ENCODE peak calls at places on chromosomes 3 and 15, in eight cellular contexts. Y is HL-60; Z is central memory CD4-positive, alpha-beta T cell; R is SJSA1; B is T-helper 2 cell; N is ovary; G is NCI-H146; M is uterus. V is an unnamed sample.

GRCh38 chr3:18194431-18194830 is 230.7 kb downstream of the SATB1 start:
- DNase-seq in Z (no peak), M (no peak), G (no peak), R (no peak), N (no peak), B (no peak), Y (peak), V (no peak)

GRCh38 chr15:89122532-89123525 is 34.6 kb downstream of the ABHD2 start:
- DNase-seq in Y (no peak), Z (no peak), B (no peak), R (no peak), N (no peak), M (no peak), G (peak), V (no peak)

GRCh38 chr15:46312133-46312740 is 677.4 kb downstream of the SQOR start:
- DNase-seq in N (peak), Z (peak), G (peak), M (peak), R (peak), B (peak), Y (peak), V (peak)

GRCh38 chr3:32155117-32155516 is 48.7 kb downstream of the GPD1L start:
- DNase-seq in N (no peak), G (no peak), Z (no peak), B (no peak), Y (no peak), R (no peak), M (no peak), V (no peak)

GRCh38 chr3:182414586-182414985 is 378.7 kb upstream of the ATP11B start:
- DNase-seq in G (no peak), M (no peak), R (no peak), Z (no peak), N (no peak), B (no peak), Y (no peak), V (no peak)

GRCh38 chr15:95957854-95958253 is 372.6 kb upstream of the NR2F2 start:
- DNase-seq in R (no peak), Z (no peak), Y (no peak), G (no peak), B (no peak), M (peak), N (no peak), V (no peak)

GRCh38 chr3:15768421-15769255 is 29.1 kb downstream of the ANKRD28 start:
- DNase-seq in M (no peak), Y (peak), R (peak), Z (no peak), G (peak), B (no peak), N (no peak), V (no peak)

GRCh38 chr3:54696313-54696712 is 231.5 kb downstream of the LRTM1 start:
- DNase-seq in Z (no peak), Y (no peak), N (no peak), R (peak), G (no peak), B (no peak), M (no peak), V (no peak)

GRCh38 chr3:12916159-12916558 is 74.8 kb upstream of the RPL32 start:
- DNase-seq in Y (no peak), R (no peak), Z (peak), G (no peak), N (no peak), B (no peak), M (no peak), V (peak)

GRCh38 chr15:69275933-69276565 is 22.7 kb upstream of the PAQR5 start:
- DNase-seq in B (no peak), M (no peak), Y (no peak), G (no peak), N (no peak), Z (no peak), R (no peak), V (no peak)

GRCh38 chr3:16633948-16634347 is 28.7 kb upstream of the DAZL start:
- DNase-seq in Z (no peak), G (no peak), N (no peak), Y (no peak), M (no peak), B (no peak), R (no peak), V (no peak)

GRCh38 chr3:138348107-138348949 is at the start of gene MRAS:
- DNase-seq in G (peak), Y (peak), N (peak), Z (no peak), M (peak), B (no peak), R (peak), V (no peak)

GRCh38 chr15:60081976-60082375 is 77.9 kb downstream of the FOXB1 start:
- DNase-seq in R (no peak), Z (no peak), N (no peak), Y (no peak), M (no peak), B (no peak), G (no peak), V (no peak)

GRCh38 chr15:63231206-63231605 is 41.8 kb downstream of the RAB8B start:
- DNase-seq in Z (no peak), G (no peak), Y (no peak), M (no peak), B (no peak), R (no peak), N (no peak), V (no peak)

GRCh38 chr3:190701096-190701532 is 161.4 kb downstream of the GMNC start:
- DNase-seq in Z (no peak), G (peak), Y (peak), B (no peak), M (no peak), N (peak), R (peak), V (no peak)

GRCh38 chr15:98139337-98139736 is 178.8 kb downstream of the ARRDC4 start:
- DNase-seq in M (no peak), G (no peak), N (no peak), R (no peak), Y (no peak), B (no peak), Z (no peak), V (no peak)

GRCh38 chr3:189936210-189936609 is 184.5 kb downstream of the P3H2 start:
- DNase-seq in Y (no peak), R (no peak), G (no peak), B (no peak), M (no peak), N (no peak), Z (no peak), V (no peak)

GRCh38 chr3:130341388-130341787 is 4.1 kb upstream of the COL6A5 start:
- DNase-seq in G (no peak), N (no peak), B (no peak), Y (no peak), M (no peak), Z (no peak), R (no peak), V (no peak)

GRCh38 chr3:31132132-31132769 is 237.8 kb upstream of the GADL1 start:
- DNase-seq in N (no peak), Z (peak), M (no peak), R (peak), B (no peak), G (peak), Y (no peak), V (no peak)

GRCh38 chr3:189927975-189928895 is 192.5 kb downstream of the P3H2 start:
- DNase-seq in M (no peak), B (no peak), Y (no peak), N (no peak), R (no peak), G (no peak), Z (no peak), V (no peak)

GRCh38 chr3:134625885-134626741 is 24.7 kb downstream of the KY start:
- DNase-seq in N (peak), G (no peak), M (no peak), R (no peak), B (no peak), Z (no peak), Y (no peak), V (no peak)

GRCh38 chr3:134904333-134904771 is 109.3 kb downstream of the EPHB1 start:
- DNase-seq in M (no peak), Y (no peak), Z (no peak), N (no peak), G (no peak), R (no peak), B (no peak), V (no peak)

GRCh38 chr3:73719877-73720276 is 95.1 kb upstream of the PDZRN3 start:
- DNase-seq in G (no peak), Y (no peak), N (peak), Z (no peak), M (peak), R (no peak), B (no peak), V (no peak)

GRCh38 chr3:25725810-25726209 is 57.4 kb downstream of the NGLY1 start:
- DNase-seq in Y (no peak), R (no peak), G (no peak), B (no peak), N (no peak), M (no peak), Z (no peak), V (no peak)

GRCh38 chr3:46928297-46928696 is 48.2 kb downstream of the CCDC12 start:
- DNase-seq in N (no peak), B (no peak), Z (peak), G (no peak), R (no peak), Y (peak), M (no peak), V (no peak)